ENCODE peak calls at places on chromosomes 5 and 9, in seven cellular contexts. S is adrenal gland; U is activated naive CD8-positive, alpha-beta T cell treated with anti-CD3 and anti-CD28 coated beads, Interleukin-2, amount 50 U/mL, for 24 hours; I is CD8-positive, alpha-beta T cell; F is HuH-7; O is neural crest cell; P is astrocyte of the spinal cord. L is an unnamed sample.
A peak's percentile ranks its signal among the peaks of the same experiment; 100 is the strongest.

GRCh38 chr9:36191696-36192095 is 975 bp downstream of the CLTA start:
- DNase-seq in S (no peak), U (no peak), I (no peak), F (no peak), O (no peak), P (no peak), L (no peak)

GRCh38 chr5:160467555-160468418 is 46.1 kb downstream of the PTTG1 start:
- DNase-seq in S (peak; percentile 32), U (peak; percentile 89), I (peak; percentile 70), F (peak; percentile 59), O (no peak), P (peak; percentile 85), L (peak; percentile 25)

GRCh38 chr5:40775085-40775845 is 19.5 kb upstream of the TTC33 start:
- DNase-seq in S (no peak), U (no peak), I (no peak), F (no peak), O (no peak), P (no peak), L (no peak)

GRCh38 chr5:10528056-10528816 is 35.6 kb upstream of the ANKRD33B start:
- DNase-seq in S (no peak), U (no peak), I (no peak), F (no peak), O (no peak), P (peak; percentile 58), L (no peak)

GRCh38 chr9:121261107-121261460 is 6.9 kb upstream of the GSN start:
- DNase-seq in S (no peak), U (no peak), I (no peak), F (no peak), O (peak; percentile 36), P (no peak), L (no peak)

GRCh38 chr9:109274768-109275596 is 45.9 kb downstream of the EPB41L4B start:
- DNase-seq in S (no peak), U (no peak), I (no peak), F (no peak), O (no peak), P (no peak), L (no peak)

GRCh38 chr5:425714-426113 is 17.3 kb upstream of the EXOC3 start:
- DNase-seq in S (no peak), U (no peak), I (no peak), F (no peak), O (no peak), P (no peak), L (no peak)

GRCh38 chr9:132447346-132447745 is 37.3 kb downstream of the CFAP77 start:
- DNase-seq in S (no peak), U (no peak), I (no peak), F (peak; percentile 62), O (peak; percentile 46), P (no peak), L (no peak)

GRCh38 chr9:112047538-112048066 is 127.5 kb downstream of the SUSD1 start:
- DNase-seq in S (no peak), U (no peak), I (no peak), F (no peak), O (no peak), P (no peak), L (no peak)

GRCh38 chr9:26357803-26358339 is 534.7 kb downstream of the CAAP1 start:
- DNase-seq in S (no peak), U (no peak), I (no peak), F (no peak), O (no peak), P (no peak), L (no peak)

GRCh38 chr9:130426883-130427282 is 17.9 kb upstream of the ASS1 start:
- DNase-seq in S (no peak), U (no peak), I (no peak), F (no peak), O (no peak), P (peak; percentile 89), L (peak; percentile 34)

GRCh38 chr9:84917366-84918063 is 248.0 kb downstream of the NTRK2 start:
- DNase-seq in S (no peak), U (no peak), I (no peak), F (no peak), O (no peak), P (no peak), L (no peak)

GRCh38 chr5:91885291-91886265 is 502.5 kb upstream of the ARRDC3 start:
- DNase-seq in S (no peak), U (no peak), I (no peak), F (no peak), O (no peak), P (no peak), L (no peak)

GRCh38 chr5:96614110-96614691 is 48.0 kb upstream of the CAST start:
- DNase-seq in S (peak; percentile 76), U (peak; percentile 33), I (peak; percentile 47), F (peak; percentile 77), O (peak; percentile 49), P (peak; percentile 95), L (peak; percentile 78)

GRCh38 chr9:132078369-132079356 is 1.0 kb downstream of the MED27 start:
- DNase-seq in S (peak; percentile 26), U (peak; percentile 36), I (peak; percentile 14), F (no peak), O (no peak), P (peak; percentile 74), L (peak; percentile 45)

GRCh38 chr5:109700516-109701174 is 10.9 kb downstream of the MAN2A1 start:
- DNase-seq in S (no peak), U (no peak), I (no peak), F (no peak), O (no peak), P (no peak), L (no peak)

GRCh38 chr5:55429707-55430253 is 105.0 kb downstream of the PLPP1 start:
- DNase-seq in S (no peak), U (no peak), I (no peak), F (peak; percentile 8), O (no peak), P (no peak), L (no peak)

GRCh38 chr5:142543951-142544753 is 141.7 kb downstream of the FGF1 start:
- DNase-seq in S (no peak), U (no peak), I (no peak), F (no peak), O (no peak), P (no peak), L (no peak)

L was measured in uterus.